ENCODE peak calls at places on chromosomes 11 and 22, in seven cellular contexts. One of them, this sample, is unnamed.

GRCh38 chr11:69374110-69374981 is 80.4 kb downstream of the MYEOV start:
- DNase-seq in GM23248: no peak
- DNase-seq in CD8-positive, alpha-beta T cell: no peak
- DNase-seq in SK-N-SH: peak
- DNase-seq in heart right ventricle: no peak
- DNase-seq in substantia nigra: no peak
- DNase-seq in prostate gland: no peak
- DNase-seq in this sample: no peak

GRCh38 chr11:2547806-2548205 is 103.0 kb downstream of the KCNQ1 start:
- DNase-seq in SK-N-SH: no peak
- DNase-seq in prostate gland: no peak
- DNase-seq in heart right ventricle: no peak
- DNase-seq in substantia nigra: no peak
- DNase-seq in CD8-positive, alpha-beta T cell: no peak
- DNase-seq in GM23248: no peak
- DNase-seq in this sample: no peak

GRCh38 chr11:61699737-61700160 is 19.6 kb downstream of the DAGLA start:
- DNase-seq in GM23248: no peak
- DNase-seq in heart right ventricle: peak
- DNase-seq in prostate gland: peak
- DNase-seq in SK-N-SH: no peak
- DNase-seq in CD8-positive, alpha-beta T cell: no peak
- DNase-seq in substantia nigra: peak
- DNase-seq in this sample: no peak

GRCh38 chr11:6968816-6969215 is 42.6 kb downstream of the ZNF215 start:
- DNase-seq in SK-N-SH: no peak
- DNase-seq in prostate gland: no peak
- DNase-seq in heart right ventricle: no peak
- DNase-seq in CD8-positive, alpha-beta T cell: no peak
- DNase-seq in GM23248: peak
- DNase-seq in substantia nigra: no peak
- DNase-seq in this sample: no peak

GRCh38 chr22:36104988-36105387 is 55.6 kb downstream of the APOL3 start:
- DNase-seq in prostate gland: no peak
- DNase-seq in CD8-positive, alpha-beta T cell: no peak
- DNase-seq in SK-N-SH: no peak
- DNase-seq in heart right ventricle: no peak
- DNase-seq in GM23248: peak
- DNase-seq in substantia nigra: no peak
- DNase-seq in this sample: no peak

GRCh38 chr11:84564180-84564866 is 1062.8 kb downstream of the DLG2 start:
- DNase-seq in GM23248: peak
- DNase-seq in prostate gland: no peak
- DNase-seq in SK-N-SH: peak
- DNase-seq in substantia nigra: peak
- DNase-seq in heart right ventricle: no peak
- DNase-seq in CD8-positive, alpha-beta T cell: no peak
- DNase-seq in this sample: no peak

GRCh38 chr11:8841899-8842298 is 69.1 kb upstream of the AKIP1 start:
- DNase-seq in heart right ventricle: no peak
- DNase-seq in CD8-positive, alpha-beta T cell: no peak
- DNase-seq in prostate gland: no peak
- DNase-seq in substantia nigra: no peak
- DNase-seq in GM23248: no peak
- DNase-seq in SK-N-SH: no peak
- DNase-seq in this sample: no peak

GRCh38 chr11:8039530-8040260 is 41.3 kb upstream of the TUB start:
- DNase-seq in GM23248: no peak
- DNase-seq in prostate gland: no peak
- DNase-seq in CD8-positive, alpha-beta T cell: no peak
- DNase-seq in SK-N-SH: no peak
- DNase-seq in substantia nigra: no peak
- DNase-seq in heart right ventricle: no peak
- DNase-seq in this sample: no peak

GRCh38 chr11:369336-370018 is at the start of gene B4GALNT4:
- DNase-seq in CD8-positive, alpha-beta T cell: no peak
- DNase-seq in heart right ventricle: no peak
- DNase-seq in SK-N-SH: peak
- DNase-seq in substantia nigra: peak
- DNase-seq in prostate gland: peak
- DNase-seq in GM23248: peak
- DNase-seq in this sample: no peak

GRCh38 chr11:47111318-47111804 is 65.3 kb downstream of the ARFGAP2 start:
- DNase-seq in CD8-positive, alpha-beta T cell: no peak
- DNase-seq in heart right ventricle: no peak
- DNase-seq in prostate gland: no peak
- DNase-seq in substantia nigra: no peak
- DNase-seq in GM23248: no peak
- DNase-seq in SK-N-SH: no peak
- DNase-seq in this sample: no peak

GRCh38 chr11:61914471-61915171 is 2.7 kb downstream of the RAB3IL1 start:
- DNase-seq in SK-N-SH: peak
- DNase-seq in GM23248: no peak
- DNase-seq in CD8-positive, alpha-beta T cell: no peak
- DNase-seq in heart right ventricle: no peak
- DNase-seq in substantia nigra: no peak
- DNase-seq in prostate gland: no peak
- DNase-seq in this sample: no peak

GRCh38 chr11:73271936-73272679 is at the start of gene P2RY6:
- DNase-seq in heart right ventricle: no peak
- DNase-seq in prostate gland: no peak
- DNase-seq in CD8-positive, alpha-beta T cell: no peak
- DNase-seq in GM23248: peak
- DNase-seq in substantia nigra: no peak
- DNase-seq in SK-N-SH: peak
- DNase-seq in this sample: no peak

GRCh38 chr22:49087163-49087562 is 740.5 kb downstream of the BRD1 start:
- DNase-seq in heart right ventricle: no peak
- DNase-seq in SK-N-SH: no peak
- DNase-seq in GM23248: no peak
- DNase-seq in prostate gland: no peak
- DNase-seq in substantia nigra: no peak
- DNase-seq in CD8-positive, alpha-beta T cell: no peak
- DNase-seq in this sample: no peak

GRCh38 chr11:65433657-65434056 is 11.1 kb downstream of the NEAT1 start:
- DNase-seq in SK-N-SH: no peak
- DNase-seq in prostate gland: no peak
- DNase-seq in heart right ventricle: no peak
- DNase-seq in CD8-positive, alpha-beta T cell: no peak
- DNase-seq in GM23248: no peak
- DNase-seq in substantia nigra: no peak
- DNase-seq in this sample: no peak

GRCh38 chr22:22685586-22685985 is 41.2 kb downstream of the GGTLC2 start:
- DNase-seq in prostate gland: no peak
- DNase-seq in GM23248: no peak
- DNase-seq in heart right ventricle: no peak
- DNase-seq in CD8-positive, alpha-beta T cell: no peak
- DNase-seq in substantia nigra: no peak
- DNase-seq in SK-N-SH: no peak
- DNase-seq in this sample: no peak

GRCh38 chr22:21657361-21658118 is 8.3 kb upstream of the PPIL2 start:
- DNase-seq in SK-N-SH: peak
- DNase-seq in substantia nigra: no peak
- DNase-seq in prostate gland: peak
- DNase-seq in CD8-positive, alpha-beta T cell: peak
- DNase-seq in GM23248: peak
- DNase-seq in heart right ventricle: peak
- DNase-seq in this sample: no peak

GRCh38 chr11:803770-804598 is 1.0 kb downstream of the PIDD1 start:
- DNase-seq in CD8-positive, alpha-beta T cell: no peak
- DNase-seq in SK-N-SH: peak
- DNase-seq in prostate gland: no peak
- DNase-seq in GM23248: no peak
- DNase-seq in substantia nigra: no peak
- DNase-seq in heart right ventricle: peak
- DNase-seq in this sample: no peak

GRCh38 chr11:2713721-2714462 is 14.1 kb upstream of the KCNQ1OT1 start:
- DNase-seq in SK-N-SH: peak
- DNase-seq in CD8-positive, alpha-beta T cell: no peak
- DNase-seq in substantia nigra: no peak
- DNase-seq in prostate gland: no peak
- DNase-seq in heart right ventricle: peak
- DNase-seq in GM23248: no peak
- DNase-seq in this sample: no peak

GRCh38 chr11:35321111-35321510 is 98.2 kb downstream of the SLC1A2 start:
- DNase-seq in SK-N-SH: no peak
- DNase-seq in GM23248: no peak
- DNase-seq in CD8-positive, alpha-beta T cell: no peak
- DNase-seq in prostate gland: no peak
- DNase-seq in heart right ventricle: no peak
- DNase-seq in substantia nigra: no peak
- DNase-seq in this sample: no peak

GRCh38 chr11:108319541-108320145 is 96.8 kb downstream of the ATM start:
- DNase-seq in substantia nigra: no peak
- DNase-seq in SK-N-SH: no peak
- DNase-seq in prostate gland: no peak
- DNase-seq in CD8-positive, alpha-beta T cell: no peak
- DNase-seq in heart right ventricle: no peak
- DNase-seq in GM23248: peak
- DNase-seq in this sample: no peak

GRCh38 chr11:65917077-65917433 is 1.8 kb downstream of the C11orf68 start:
- DNase-seq in GM23248: no peak
- DNase-seq in CD8-positive, alpha-beta T cell: no peak
- DNase-seq in heart right ventricle: no peak
- DNase-seq in substantia nigra: no peak
- DNase-seq in SK-N-SH: no peak
- DNase-seq in prostate gland: no peak
- DNase-seq in this sample: no peak

GRCh38 chr11:1869427-1870325 is 16.8 kb downstream of the LSP1 start:
- DNase-seq in CD8-positive, alpha-beta T cell: no peak
- DNase-seq in SK-N-SH: no peak
- DNase-seq in prostate gland: no peak
- DNase-seq in heart right ventricle: peak
- DNase-seq in GM23248: peak
- DNase-seq in substantia nigra: no peak
- DNase-seq in this sample: no peak

GRCh38 chr11:121253951-121254350 is 38.6 kb upstream of the SC5D start:
- DNase-seq in SK-N-SH: no peak
- DNase-seq in CD8-positive, alpha-beta T cell: no peak
- DNase-seq in GM23248: no peak
- DNase-seq in prostate gland: no peak
- DNase-seq in substantia nigra: no peak
- DNase-seq in heart right ventricle: no peak
- DNase-seq in this sample: no peak

GRCh38 chr22:17860220-17860965 is 86.1 kb upstream of the BID start:
- DNase-seq in SK-N-SH: no peak
- DNase-seq in prostate gland: no peak
- DNase-seq in GM23248: no peak
- DNase-seq in CD8-positive, alpha-beta T cell: no peak
- DNase-seq in heart right ventricle: no peak
- DNase-seq in substantia nigra: peak
- DNase-seq in this sample: no peak

GRCh38 chr22:17588606-17589005 is 25.3 kb downstream of the SLC25A18 start:
- DNase-seq in GM23248: no peak
- DNase-seq in heart right ventricle: no peak
- DNase-seq in CD8-positive, alpha-beta T cell: no peak
- DNase-seq in SK-N-SH: no peak
- DNase-seq in substantia nigra: no peak
- DNase-seq in prostate gland: no peak
- DNase-seq in this sample: no peak

GRCh38 chr11:22082178-22082577 is 110.7 kb upstream of the ANO5 start:
- DNase-seq in SK-N-SH: no peak
- DNase-seq in prostate gland: no peak
- DNase-seq in CD8-positive, alpha-beta T cell: no peak
- DNase-seq in heart right ventricle: no peak
- DNase-seq in substantia nigra: no peak
- DNase-seq in GM23248: no peak
- DNase-seq in this sample: no peak
- H3K27ac ChIP-seq in SK-N-SH: no peak
- H3K27ac ChIP-seq in prostate gland: no peak
- H3K27ac ChIP-seq in CD8-positive, alpha-beta T cell: no peak
- H3K27ac ChIP-seq in heart right ventricle: no peak
- H3K27ac ChIP-seq in substantia nigra: no peak
- H3K27ac ChIP-seq in GM23248: no peak
- H3K27ac ChIP-seq in this sample: no peak

GRCh38 chr11:12118940-12119339 is 8.6 kb downstream of the MICAL2 start:
- DNase-seq in CD8-positive, alpha-beta T cell: no peak
- DNase-seq in GM23248: no peak
- DNase-seq in heart right ventricle: no peak
- DNase-seq in substantia nigra: no peak
- DNase-seq in SK-N-SH: no peak
- DNase-seq in prostate gland: no peak
- DNase-seq in this sample: no peak
- H3K27ac ChIP-seq in CD8-positive, alpha-beta T cell: no peak
- H3K27ac ChIP-seq in GM23248: no peak
- H3K27ac ChIP-seq in heart right ventricle: peak
- H3K27ac ChIP-seq in substantia nigra: no peak
- H3K27ac ChIP-seq in SK-N-SH: peak
- H3K27ac ChIP-seq in prostate gland: no peak
- H3K27ac ChIP-seq in this sample: no peak

DNA sequence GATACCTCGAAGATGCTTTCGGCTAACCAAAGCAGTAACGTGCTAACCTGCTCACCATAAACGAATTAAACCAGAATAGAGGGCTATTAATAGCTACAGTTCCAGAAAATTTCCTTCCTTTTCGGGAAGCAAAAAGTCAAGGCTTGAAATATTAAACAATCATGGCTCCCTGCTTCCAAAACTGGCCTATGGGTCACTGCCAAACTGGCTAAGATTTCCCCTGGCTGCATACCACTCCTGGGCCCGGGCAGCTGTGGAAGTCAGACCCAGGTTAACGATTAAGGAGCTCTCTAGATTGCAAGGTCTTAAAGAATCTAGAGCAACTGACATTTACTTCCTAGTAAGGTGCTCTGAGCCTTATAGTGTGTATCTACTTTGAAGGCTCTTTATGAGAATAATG is 1.7 kb downstream of the AMOTL1 start:
- DNase-seq in substantia nigra: no peak
- DNase-seq in prostate gland: no peak
- DNase-seq in SK-N-SH: no peak
- DNase-seq in CD8-positive, alpha-beta T cell: no peak
- DNase-seq in heart right ventricle: no peak
- DNase-seq in GM23248: peak
- DNase-seq in this sample: no peak
- H3K27ac ChIP-seq in substantia nigra: no peak
- H3K27ac ChIP-seq in prostate gland: peak
- H3K27ac ChIP-seq in SK-N-SH: peak
- H3K27ac ChIP-seq in CD8-positive, alpha-beta T cell: no peak
- H3K27ac ChIP-seq in heart right ventricle: peak
- H3K27ac ChIP-seq in GM23248: peak
- H3K27ac ChIP-seq in this sample: no peak

DNA sequence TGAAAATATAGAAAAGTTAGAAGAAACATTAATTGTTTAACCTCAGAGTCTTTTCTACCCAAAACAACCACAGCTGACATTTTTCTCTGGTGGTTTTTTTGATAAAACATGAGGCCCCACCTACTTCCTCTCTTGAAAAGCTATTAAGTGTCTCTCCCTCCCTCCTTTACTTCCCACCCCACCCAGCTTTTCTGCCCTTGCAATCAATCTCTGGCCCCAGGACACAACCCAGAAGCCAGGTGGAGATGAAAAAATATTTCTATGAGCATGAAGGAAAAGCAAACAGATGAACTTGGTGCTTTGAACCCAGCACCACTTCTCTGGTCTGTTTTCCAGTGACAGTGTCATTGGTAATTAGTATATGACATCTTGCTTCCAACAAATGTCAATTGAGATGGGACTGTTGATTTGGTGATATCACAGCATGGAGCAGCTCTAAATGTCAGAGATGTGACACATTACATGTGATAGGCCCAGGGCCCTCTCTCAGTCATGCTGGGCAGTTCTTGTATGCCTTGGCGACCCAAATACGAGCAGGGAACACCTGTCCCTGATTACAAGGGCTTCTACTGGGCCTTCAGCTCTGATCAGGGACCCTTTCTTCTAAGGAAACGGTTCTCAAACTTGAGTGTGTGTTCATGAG is 23.9 kb upstream of the TMPRSS13 start:
- DNase-seq in prostate gland: no peak
- DNase-seq in heart right ventricle: no peak
- DNase-seq in substantia nigra: no peak
- DNase-seq in CD8-positive, alpha-beta T cell: no peak
- DNase-seq in SK-N-SH: no peak
- DNase-seq in GM23248: no peak
- DNase-seq in this sample: no peak
- H3K27ac ChIP-seq in prostate gland: no peak
- H3K27ac ChIP-seq in heart right ventricle: no peak
- H3K27ac ChIP-seq in substantia nigra: no peak
- H3K27ac ChIP-seq in CD8-positive, alpha-beta T cell: peak
- H3K27ac ChIP-seq in SK-N-SH: no peak
- H3K27ac ChIP-seq in GM23248: no peak
- H3K27ac ChIP-seq in this sample: no peak

This sample was measured in CD4-positive, alpha-beta T cell.